ENCODE peak calls at places on chromosomes 1 and 21, in eight cellular contexts. R is ovary, F is esophagus muscularis mucosa, A is GM12891, N is suprapubic skin, C is H1, U is uterus, G is esophagus squamous epithelium. Z is an unnamed sample.

GRCh38 chr1:31812158-31812829 is 3.5 kb downstream of the SPOCD1 start:
- DNase-seq in R (no peak), F (no peak), A (no peak), N (no peak), C (no peak), U (no peak), G (no peak), Z (no peak)

GRCh38 chr1:20266141-20266540 is 24.5 kb upstream of the VWA5B1 start:
- DNase-seq in R (no peak), F (no peak), A (no peak), N (no peak), C (no peak), U (no peak), G (no peak), Z (no peak)

GRCh38 chr1:83520797-83521196 is 478.1 kb downstream of the TTLL7 start:
- DNase-seq in R (no peak), F (no peak), A (no peak), N (no peak), C (no peak), U (no peak), G (no peak), Z (no peak)

GRCh38 chr1:243323481-243323880 is 67.6 kb downstream of the SDCCAG8 start:
- DNase-seq in R (no peak), F (no peak), A (no peak), N (no peak), C (no peak), U (no peak), G (no peak), Z (no peak)

GRCh38 chr1:61477301-61477700 is 247.6 kb downstream of the TM2D1 start:
- DNase-seq in R (no peak), F (no peak), A (no peak), N (no peak), C (no peak), U (no peak), G (no peak), Z (no peak)

GRCh38 chr1:24643362-24644346 is 552 bp downstream of the SRRM1 start:
- DNase-seq in R (no peak), F (no peak), A (peak), N (peak), C (no peak), U (no peak), G (no peak), Z (no peak)

GRCh38 chr1:27598288-27598687 is 5.7 kb downstream of the AHDC1 start:
- DNase-seq in R (peak), F (no peak), A (no peak), N (no peak), C (no peak), U (peak), G (no peak), Z (no peak)

GRCh38 chr1:28553229-28553930 is 495 bp downstream of the TRNAU1AP start:
- DNase-seq in R (peak), F (no peak), A (peak), N (no peak), C (no peak), U (peak), G (no peak), Z (peak)

GRCh38 chr1:27090921-27091320 is 64.0 kb downstream of the SLC9A1 start:
- DNase-seq in R (no peak), F (no peak), A (no peak), N (no peak), C (no peak), U (no peak), G (no peak), Z (no peak)

GRCh38 chr1:207454046-207454964 is at the start of gene CR2:
- DNase-seq in R (peak), F (no peak), A (peak), N (no peak), C (peak), U (peak), G (peak), Z (peak)

GRCh38 chr1:9161963-9162362 is 33.1 kb upstream of the GPR157 start:
- DNase-seq in R (no peak), F (no peak), A (no peak), N (no peak), C (no peak), U (no peak), G (no peak), Z (no peak)

GRCh38 chr1:108130812-108131211 is 69.3 kb downstream of the SLC25A24 start:
- DNase-seq in R (no peak), F (no peak), A (no peak), N (no peak), C (no peak), U (no peak), G (no peak), Z (no peak)

GRCh38 chr1:22447581-22448215 is 4.0 kb upstream of the ZBTB40 start:
- DNase-seq in R (no peak), F (no peak), A (no peak), N (no peak), C (no peak), U (no peak), G (no peak), Z (no peak)

GRCh38 chr1:232667094-232667780 is 37.3 kb upstream of the SIPA1L2 start:
- DNase-seq in R (no peak), F (no peak), A (no peak), N (no peak), C (no peak), U (no peak), G (no peak), Z (no peak)

GRCh38 chr1:168280577-168280976 is at the start of gene TBX19:
- DNase-seq in R (no peak), F (no peak), A (no peak), N (no peak), C (no peak), U (no peak), G (no peak), Z (no peak)

GRCh38 chr1:19640363-19641316 is 3.5 kb upstream of the NBL1 start:
- DNase-seq in R (no peak), F (no peak), A (no peak), N (no peak), C (peak), U (no peak), G (no peak), Z (no peak)

GRCh38 chr1:159008744-159009188 is 941 bp upstream of the IFI16 start:
- DNase-seq in R (no peak), F (no peak), A (peak), N (no peak), C (no peak), U (no peak), G (no peak), Z (no peak)

GRCh38 chr1:218633238-218633948 is 288.3 kb downstream of the TGFB2 start:
- DNase-seq in R (no peak), F (no peak), A (no peak), N (no peak), C (no peak), U (no peak), G (no peak), Z (no peak)

GRCh38 chr1:8356256-8357209 is 38.6 kb downstream of the SLC45A1 start:
- DNase-seq in R (no peak), F (no peak), A (no peak), N (no peak), C (no peak), U (peak), G (no peak), Z (no peak)

GRCh38 chr1:54768093-54768492 is 3.8 kb upstream of the PARS2 start:
- DNase-seq in R (no peak), F (no peak), A (no peak), N (no peak), C (no peak), U (no peak), G (no peak), Z (no peak)

GRCh38 chr1:210457566-210457965 is 128.9 kb downstream of the HHAT start:
- DNase-seq in R (no peak), F (no peak), A (no peak), N (no peak), C (no peak), U (no peak), G (no peak), Z (no peak)

GRCh38 chr1:13513885-13514546 is at the start of gene LRRC38:
- DNase-seq in R (no peak), F (no peak), A (no peak), N (no peak), C (peak), U (no peak), G (no peak), Z (no peak)

GRCh38 chr1:150564051-150564991 is 15.1 kb downstream of the MCL1 start:
- DNase-seq in R (no peak), F (no peak), A (no peak), N (no peak), C (no peak), U (no peak), G (no peak), Z (no peak)
- TF ChIP-seq POLR2A in R (no peak), F (no peak), A (no peak), N (no peak), C (peak), U (no peak), G (no peak), Z (no peak)

DNA sequence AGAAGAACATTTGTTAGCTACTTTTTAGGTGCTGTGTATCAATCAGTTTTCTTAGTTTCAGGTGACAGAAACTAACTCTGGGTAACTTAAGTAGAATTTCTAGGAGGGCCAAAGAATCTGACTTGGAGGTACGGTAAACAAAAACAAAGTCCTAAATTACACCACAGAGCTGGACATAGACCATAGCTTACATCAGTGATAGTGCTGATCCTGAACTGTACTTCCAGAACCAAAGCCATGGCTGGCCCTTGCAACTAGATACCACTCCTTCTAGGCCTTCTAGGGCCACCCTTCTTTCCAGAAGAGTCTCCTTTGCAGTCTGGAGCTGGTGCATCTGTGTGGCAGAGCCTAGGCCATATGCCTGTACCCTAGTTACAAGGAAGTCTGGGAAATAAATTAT is 94.5 kb downstream of the OLFML2B start:
- DNase-seq in R (no peak), F (no peak), A (no peak), N (no peak), C (no peak), U (no peak), G (no peak), Z (no peak)
- TF ChIP-seq POLR2A in R (no peak), F (no peak), A (no peak), N (no peak), C (no peak), U (no peak), G (no peak), Z (no peak)

GRCh38 chr1:224856973-224857372 is 72.5 kb upstream of the DNAH14 start:
- DNase-seq in R (no peak), F (no peak), A (no peak), N (no peak), C (no peak), U (no peak), G (no peak), Z (no peak)

GRCh38 chr1:224864006-224864405 is 65.5 kb upstream of the DNAH14 start:
- DNase-seq in R (no peak), F (no peak), A (no peak), N (no peak), C (no peak), U (no peak), G (no peak), Z (no peak)

GRCh38 chr1:224861317-224861716 is 68.2 kb upstream of the DNAH14 start:
- DNase-seq in R (no peak), F (no peak), A (no peak), N (no peak), C (no peak), U (no peak), G (no peak), Z (no peak)

GRCh38 chr1:224859651-224860050 is 69.8 kb upstream of the DNAH14 start:
- DNase-seq in R (no peak), F (no peak), A (no peak), N (no peak), C (no peak), U (no peak), G (no peak), Z (no peak)

DNA sequence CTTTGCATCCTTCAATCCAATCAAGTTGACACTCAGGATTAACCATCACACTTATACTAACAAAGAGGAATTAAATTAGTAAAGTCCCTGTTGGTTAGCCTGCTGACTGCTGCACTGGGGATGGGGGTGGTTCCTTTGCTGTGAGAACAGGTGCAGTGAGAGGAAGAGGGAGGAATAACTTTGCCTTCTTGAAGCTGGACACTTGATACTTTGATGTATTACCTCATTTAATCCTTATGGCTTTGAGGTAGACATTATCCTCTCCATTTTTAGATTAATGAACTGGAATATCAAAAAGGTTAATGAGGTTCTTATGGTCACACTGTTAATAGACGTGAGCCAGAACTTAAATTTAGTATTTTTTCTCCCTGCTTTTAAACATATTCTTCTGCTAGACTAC is 69.0 kb upstream of the DNAH14 start:
- DNase-seq in R (no peak), F (no peak), A (no peak), N (no peak), C (no peak), U (no peak), G (no peak), Z (no peak)
- TF ChIP-seq POLR2A in R (no peak), F (no peak), A (no peak), N (no peak), C (no peak), U (no peak), G (no peak), Z (no peak)

GRCh38 chr21:15010645-15011044 is 54.2 kb downstream of the NRIP1 start:
- DNase-seq in R (no peak), F (no peak), A (no peak), N (no peak), C (no peak), U (no peak), G (no peak), Z (no peak)
- TF ChIP-seq POLR2A in R (no peak), F (no peak), A (no peak), N (no peak), C (no peak), U (no peak), G (no peak), Z (no peak)

GRCh38 chr1:209430821-209431259 is 152.7 kb upstream of the CAMK1G start:
- DNase-seq in R (no peak), F (no peak), A (no peak), N (no peak), C (no peak), U (no peak), G (no peak), Z (no peak)
- TF ChIP-seq POLR2A in R (no peak), F (no peak), A (no peak), N (no peak), C (no peak), U (no peak), G (no peak), Z (no peak)

GRCh38 chr1:115185351-115185750 is 96.0 kb upstream of the TSPAN2 start:
- DNase-seq in R (no peak), F (no peak), A (no peak), N (no peak), C (no peak), U (no peak), G (no peak), Z (no peak)

GRCh38 chr1:115183711-115184259 is 94.5 kb upstream of the TSPAN2 start:
- DNase-seq in R (peak), F (peak), A (no peak), N (no peak), C (no peak), U (peak), G (no peak), Z (no peak)

GRCh38 chr1:115183158-115183557 is 93.9 kb upstream of the TSPAN2 start:
- DNase-seq in R (no peak), F (peak), A (no peak), N (no peak), C (peak), U (no peak), G (no peak), Z (no peak)

GRCh38 chr1:115184260-115184950 is 95.1 kb upstream of the TSPAN2 start:
- DNase-seq in R (no peak), F (no peak), A (no peak), N (no peak), C (no peak), U (no peak), G (no peak), Z (no peak)

DNA sequence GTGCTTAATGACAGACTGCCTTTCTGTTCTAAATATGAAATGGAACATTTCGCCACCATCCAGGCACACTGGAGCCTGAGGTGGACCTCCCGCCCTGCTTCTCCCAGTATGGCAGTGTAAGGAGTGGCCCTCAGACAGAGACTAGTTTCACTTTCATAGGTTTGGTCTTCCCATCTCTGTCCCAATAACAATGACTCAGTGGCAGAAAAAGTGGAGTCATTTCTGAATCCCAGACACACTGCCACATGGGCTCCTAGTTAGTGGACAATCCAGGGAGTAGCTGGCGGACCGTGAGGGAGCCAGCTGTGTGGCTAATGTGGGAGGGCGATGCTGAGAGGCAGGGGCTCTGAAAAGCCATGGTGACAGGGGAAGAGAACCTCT is 95.6 kb upstream of the TSPAN2 start:
- DNase-seq in R (no peak), F (no peak), A (no peak), N (no peak), C (no peak), U (no peak), G (no peak), Z (no peak)
- TF ChIP-seq POLR2A in R (no peak), F (no peak), A (no peak), N (no peak), C (no peak), U (no peak), G (no peak), Z (no peak)

GRCh38 chr1:153648000-153648643 is 10.4 kb upstream of the SNAPIN start:
- DNase-seq in R (peak), F (no peak), A (no peak), N (peak), C (no peak), U (no peak), G (no peak), Z (no peak)

GRCh38 chr1:153649867-153650235 is 8.7 kb upstream of the SNAPIN start:
- DNase-seq in R (peak), F (no peak), A (no peak), N (peak), C (no peak), U (no peak), G (no peak), Z (no peak)

GRCh38 chr1:153646672-153647374 is 11.7 kb upstream of the SNAPIN start:
- DNase-seq in R (peak), F (no peak), A (no peak), N (peak), C (no peak), U (no peak), G (no peak), Z (no peak)

GRCh38 chr1:153649137-153649866 is 9.2 kb upstream of the SNAPIN start:
- DNase-seq in R (peak), F (no peak), A (no peak), N (peak), C (no peak), U (no peak), G (no peak), Z (no peak)

GRCh38 chr1:153647375-153647714 is 11.2 kb upstream of the SNAPIN start:
- DNase-seq in R (no peak), F (no peak), A (no peak), N (peak), C (no peak), U (no peak), G (no peak), Z (no peak)
- TF ChIP-seq POLR2A in R (no peak), F (no peak), A (peak), N (no peak), C (no peak), U (no peak), G (no peak), Z (no peak)